ENCODE peak calls at places on chromosome 20, in nine cellular contexts. Z, O, S, E, N, K, F, W and U are unnamed samples.

GRCh38 chr20:58271596-58272460 is 37.7 kb upstream of the RAB22A start:
- DNase-seq in N (no peak), K (no peak), W (no peak), E (no peak), Z (peak; percentile 50), O (no peak), S (no peak), F (no peak), U (no peak)

GRCh38 chr20:10448270-10449156 is 13.4 kb downstream of the SLX4IP start:
- DNase-seq in F (no peak), N (no peak), Z (no peak), S (no peak), W (no peak), E (no peak), K (no peak), O (no peak), U (no peak)

GRCh38 chr20:64079273-64080012 is at the start of gene RGS19:
- DNase-seq in K (no peak), N (no peak), W (no peak), Z (peak; percentile 96), F (peak; percentile 70), E (peak; percentile 92), S (peak; percentile 72), O (peak; percentile 94), U (peak; percentile 77)

GRCh38 chr20:11117808-11118528 is 444.2 kb upstream of the JAG1 start:
- DNase-seq in O (no peak), W (no peak), N (peak; percentile 27), Z (no peak), E (no peak), S (peak; percentile 78), F (no peak), K (no peak), U (no peak)

GRCh38 chr20:16201191-16201590 is 372.1 kb downstream of the KIF16B start:
- DNase-seq in E (no peak), Z (no peak), W (no peak), F (no peak), N (no peak), K (no peak), O (no peak), S (peak; percentile 13), U (no peak)

GRCh38 chr20:53984781-53985518 is 85.4 kb downstream of the BCAS1 start:
- DNase-seq in Z (no peak), K (no peak), F (no peak), N (no peak), E (no peak), S (no peak), W (no peak), O (no peak), U (no peak)

GRCh38 chr20:62232764-62233645 is 5.3 kb upstream of the OSBPL2 start:
- DNase-seq in N (no peak), Z (no peak), F (no peak), K (no peak), E (no peak), S (no peak), W (no peak), O (no peak), U (no peak)

GRCh38 chr20:33899106-33899505 is 88.0 kb downstream of the CHMP4B start:
- DNase-seq in W (no peak), K (no peak), F (no peak), S (no peak), Z (no peak), E (no peak), O (no peak), N (no peak), U (no peak)

GRCh38 chr20:62447143-62447869 is 20.0 kb upstream of the RBBP8NL start:
- DNase-seq in O (no peak), K (no peak), S (no peak), N (no peak), E (no peak), F (no peak), Z (no peak), W (no peak), U (no peak)

GRCh38 chr20:56574531-56575142 is 41.6 kb downstream of the FAM209B start:
- DNase-seq in W (no peak), E (no peak), Z (no peak), F (no peak), N (no peak), K (no peak), S (no peak), O (no peak), U (no peak)

GRCh38 chr20:46689082-46689753 is at the start of gene TP53RK:
- DNase-seq in O (peak; percentile 100), N (peak; percentile 99), Z (peak; percentile 87), K (peak; percentile 97), E (peak; percentile 97), S (peak; percentile 100), W (peak; percentile 100), F (peak; percentile 81), U (peak; percentile 100)
- TF ChIP-seq REST in O (no peak), N (no peak), Z (no peak), K (no peak), E (peak; percentile 71), S (peak; percentile 43), W (no peak), F (no peak), U (no peak)

GRCh38 chr20:49819702-49820101 is 7.1 kb downstream of the SLC9A8 start:
- DNase-seq in Z (no peak), O (no peak), W (no peak), S (no peak), N (no peak), K (no peak), F (no peak), E (no peak), U (no peak)

GRCh38 chr20:49821850-49822249 is 9.2 kb downstream of the SLC9A8 start:
- DNase-seq in O (no peak), Z (no peak), S (no peak), N (no peak), E (no peak), K (no peak), F (no peak), W (no peak), U (no peak)

GRCh38 chr20:49823152-49823847 is 10.7 kb downstream of the SLC9A8 start:
- DNase-seq in E (no peak), S (no peak), K (peak; percentile 66), W (no peak), Z (no peak), N (no peak), O (no peak), F (no peak), U (no peak)

GRCh38 chr20:49818810-49819209 is 6.2 kb downstream of the SLC9A8 start:
- DNase-seq in N (no peak), W (no peak), Z (no peak), E (no peak), O (no peak), K (no peak), F (no peak), S (no peak), U (no peak)

GRCh38 chr20:49821381-49821780 is 8.8 kb downstream of the SLC9A8 start:
- DNase-seq in O (no peak), N (no peak), E (no peak), S (no peak), W (no peak), F (no peak), Z (no peak), K (no peak), U (no peak)
- TF ChIP-seq CTCF in O (no peak), N (no peak), E (no peak), S (no peak), W (no peak), F (no peak), Z (no peak), K (no peak), U (no peak)

GRCh38 chr20:59992531-59992930 is 34.3 kb downstream of the CDH26 start:
- DNase-seq in F (no peak), S (no peak), K (no peak), N (no peak), E (no peak), Z (no peak), O (peak; percentile 38), W (no peak), U (no peak)
- TF ChIP-seq REST in F (no peak), S (no peak), K (no peak), N (no peak), E (no peak), Z (no peak), O (no peak), W (no peak), U (no peak)

DNA sequence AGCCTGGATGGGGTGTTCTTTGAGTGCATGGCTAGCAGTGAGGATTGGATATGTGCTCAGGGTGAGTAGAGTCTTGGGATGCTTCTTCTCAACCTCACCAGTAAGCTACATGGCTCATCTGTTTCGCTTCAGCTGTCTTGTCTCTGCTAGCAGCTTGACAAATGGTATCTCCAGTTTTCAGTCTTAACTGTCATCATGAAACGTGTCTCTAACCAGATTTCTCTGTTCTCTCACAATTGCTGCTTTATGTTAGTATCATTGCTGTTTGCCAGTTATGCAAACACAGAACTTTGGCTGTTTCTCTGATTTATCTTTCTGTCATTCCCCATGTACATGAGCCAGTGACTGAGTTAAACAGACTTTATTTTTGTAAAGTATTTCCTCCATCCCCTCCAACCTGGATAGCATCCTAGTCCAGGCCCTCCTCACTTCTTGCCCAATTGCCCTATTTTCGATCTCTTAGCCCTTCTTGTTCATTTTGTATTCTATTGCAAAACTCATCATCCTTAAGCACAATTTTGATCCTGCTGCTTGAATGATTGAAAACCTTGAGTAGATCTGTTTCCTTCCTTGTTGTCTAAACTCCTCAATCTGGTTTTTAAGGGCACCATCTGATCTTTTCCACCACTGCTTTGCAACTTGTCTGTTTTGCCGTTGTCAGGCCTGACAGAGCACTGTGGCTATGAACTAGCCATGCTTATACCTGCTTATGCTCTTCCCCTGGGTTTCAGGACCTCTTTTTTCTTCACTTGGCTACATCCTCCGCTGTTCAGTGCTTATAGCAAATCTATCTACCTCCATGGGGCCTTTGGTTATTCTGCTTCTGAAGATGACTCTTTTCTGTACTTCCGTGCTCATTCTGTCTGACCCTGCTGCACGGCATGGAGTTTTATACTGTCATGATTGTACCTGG is 37.7 kb upstream of the ADIG start:
- DNase-seq in S (no peak), O (no peak), N (no peak), F (no peak), Z (no peak), K (no peak), E (no peak), W (no peak), U (no peak)
- TF ChIP-seq CTCF in S (no peak), O (no peak), N (no peak), F (no peak), Z (no peak), K (no peak), E (no peak), W (no peak), U (no peak)

DNA sequence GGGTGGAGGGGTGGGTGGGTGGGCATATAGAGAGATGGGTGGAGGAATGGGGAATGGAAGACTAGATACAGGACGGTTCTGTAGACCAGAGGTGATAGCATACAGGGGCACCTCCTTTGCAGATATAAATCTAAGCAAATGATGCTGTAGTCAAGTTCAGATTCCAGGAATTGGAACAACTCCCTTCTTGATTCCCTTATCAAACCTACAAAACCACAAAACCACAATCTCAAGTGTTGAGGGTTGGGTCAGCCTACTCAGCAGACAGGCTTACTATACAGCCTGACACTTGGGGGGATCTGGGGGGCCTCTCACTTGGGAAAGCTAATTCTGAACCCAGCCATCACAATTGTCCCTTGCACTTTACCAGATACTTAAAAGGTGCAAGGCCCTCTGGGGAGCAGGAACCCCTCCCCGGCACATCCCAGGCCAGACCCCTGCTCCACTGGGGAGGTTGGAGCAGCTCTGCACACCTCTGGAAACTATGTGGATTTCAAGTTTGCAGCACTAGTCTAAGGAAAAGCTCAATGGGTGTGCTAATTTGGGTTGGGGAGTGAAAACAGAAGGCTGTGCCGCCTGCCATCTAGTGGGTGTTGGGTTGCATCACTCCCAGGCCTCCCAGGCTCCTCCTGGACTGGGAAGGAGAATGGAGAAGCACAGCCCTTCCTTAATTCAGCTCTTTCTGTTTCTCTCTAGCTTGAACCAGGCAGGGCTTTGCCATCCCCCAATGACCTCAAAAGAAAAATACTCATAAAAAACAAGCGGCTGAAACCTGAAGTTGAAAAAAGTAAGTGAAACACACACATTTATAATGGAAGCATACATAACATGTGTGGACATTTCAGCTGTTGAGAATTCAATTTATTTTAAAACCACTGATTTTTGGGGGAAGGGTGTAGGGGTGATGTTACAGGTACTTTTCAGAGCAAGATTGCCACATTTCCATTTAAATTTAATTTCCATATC is 121.2 kb upstream of the LAMP5 start:
- DNase-seq in Z (peak; percentile 77), F (peak; percentile 31), W (no peak), N (peak; percentile 41), E (peak; percentile 38), K (no peak), S (peak; percentile 62), O (peak; percentile 38), U (peak; percentile 91)
- TF ChIP-seq REST in Z (no peak), F (no peak), W (no peak), N (no peak), E (no peak), K (no peak), S (no peak), O (no peak), U (no peak)